ENCODE peak calls at places on chromosomes 16 and 17, in eight cellular contexts. G is astrocyte of the spinal cord; J is AG09319; F is natural killer cell; U is activated CD8-positive, alpha-beta T cell treated with anti-CD3 and anti-CD28 coated beads for 36 hours; Y is neural crest cell; I is AG09309; R is endothelial cell. D is an unnamed sample.

GRCh38 chr17:4604111-4604644 is 19.8 kb downstream of the SMTNL2 start:
- DNase-seq in I (no peak), G (peak), Y (no peak), R (no peak), U (no peak), F (no peak), J (peak), D (no peak)

GRCh38 chr16:22977294-22977697 is 163.3 kb downstream of the HS3ST2 start:
- DNase-seq in G (no peak), J (no peak), I (no peak), Y (no peak), U (no peak), F (no peak), R (no peak), D (no peak)

GRCh38 chr16:20061132-20061531 is 12.6 kb downstream of the GPR139 start:
- DNase-seq in U (no peak), G (no peak), J (no peak), I (no peak), R (no peak), Y (no peak), F (no peak), D (no peak)

GRCh38 chr17:81898029-81898866 is 3.8 kb upstream of the NPB start:
- DNase-seq in I (peak), F (no peak), R (no peak), Y (no peak), U (no peak), J (peak), G (peak), D (no peak)

GRCh38 chr17:79890706-79891105 is 51.5 kb upstream of the CBX4 start:
- DNase-seq in U (no peak), I (no peak), Y (no peak), J (no peak), G (no peak), R (no peak), F (no peak), D (no peak)

GRCh38 chr16:4270595-4270994 is 2.2 kb downstream of the TFAP4 start:
- DNase-seq in F (no peak), I (no peak), Y (no peak), J (no peak), U (peak), G (no peak), R (no peak), D (no peak)

GRCh38 chr16:66295761-66296546 is 70.5 kb upstream of the CDH5 start:
- DNase-seq in R (no peak), U (no peak), G (no peak), J (no peak), Y (no peak), F (no peak), I (no peak), D (no peak)

GRCh38 chr16:2987286-2987685 is 7.0 kb upstream of the PKMYT1 start:
- DNase-seq in Y (no peak), R (no peak), F (no peak), G (no peak), U (no peak), I (no peak), J (no peak), D (no peak)

GRCh38 chr16:89779231-89779912 is 37.1 kb downstream of the FANCA start:
- DNase-seq in Y (no peak), R (no peak), F (no peak), I (no peak), G (no peak), J (no peak), U (no peak), D (no peak)

GRCh38 chr17:31581491-31581890 is 190.0 kb downstream of the RAB11FIP4 start:
- DNase-seq in J (no peak), I (no peak), U (no peak), Y (no peak), F (no peak), G (peak), R (no peak), D (no peak)

GRCh38 chr16:25838724-25839186 is 147.0 kb downstream of the HS3ST4 start:
- DNase-seq in Y (peak), I (peak), J (peak), U (peak), G (peak), F (no peak), R (peak), D (no peak)

GRCh38 chr16:81650982-81651562 is 128.0 kb upstream of the PLCG2 start:
- DNase-seq in Y (no peak), F (no peak), G (no peak), U (no peak), R (no peak), J (no peak), I (no peak), D (no peak)

GRCh38 chr17:4635823-4636375 is 5.6 kb downstream of the ALOX15 start:
- DNase-seq in F (no peak), U (no peak), Y (no peak), I (no peak), J (no peak), R (no peak), G (no peak), D (peak)

GRCh38 chr16:69313469-69313868 is 2.3 kb downstream of the VPS4A start:
- DNase-seq in F (no peak), Y (no peak), J (no peak), G (no peak), U (no peak), I (no peak), R (no peak), D (no peak)

GRCh38 chr16:69311115-69311532 is at the start of gene VPS4A:
- DNase-seq in G (peak), U (peak), R (peak), I (peak), J (peak), Y (peak), F (peak), D (peak)

GRCh38 chr16:69310479-69311114 is 553 bp upstream of the VPS4A start:
- DNase-seq in G (no peak), I (no peak), F (no peak), Y (no peak), J (no peak), R (no peak), U (no peak), D (no peak)

GRCh38 chr16:69309316-69309715 is 1.8 kb upstream of the VPS4A start:
- DNase-seq in F (no peak), Y (no peak), I (no peak), J (no peak), U (no peak), R (no peak), G (no peak), D (no peak)

DNA sequence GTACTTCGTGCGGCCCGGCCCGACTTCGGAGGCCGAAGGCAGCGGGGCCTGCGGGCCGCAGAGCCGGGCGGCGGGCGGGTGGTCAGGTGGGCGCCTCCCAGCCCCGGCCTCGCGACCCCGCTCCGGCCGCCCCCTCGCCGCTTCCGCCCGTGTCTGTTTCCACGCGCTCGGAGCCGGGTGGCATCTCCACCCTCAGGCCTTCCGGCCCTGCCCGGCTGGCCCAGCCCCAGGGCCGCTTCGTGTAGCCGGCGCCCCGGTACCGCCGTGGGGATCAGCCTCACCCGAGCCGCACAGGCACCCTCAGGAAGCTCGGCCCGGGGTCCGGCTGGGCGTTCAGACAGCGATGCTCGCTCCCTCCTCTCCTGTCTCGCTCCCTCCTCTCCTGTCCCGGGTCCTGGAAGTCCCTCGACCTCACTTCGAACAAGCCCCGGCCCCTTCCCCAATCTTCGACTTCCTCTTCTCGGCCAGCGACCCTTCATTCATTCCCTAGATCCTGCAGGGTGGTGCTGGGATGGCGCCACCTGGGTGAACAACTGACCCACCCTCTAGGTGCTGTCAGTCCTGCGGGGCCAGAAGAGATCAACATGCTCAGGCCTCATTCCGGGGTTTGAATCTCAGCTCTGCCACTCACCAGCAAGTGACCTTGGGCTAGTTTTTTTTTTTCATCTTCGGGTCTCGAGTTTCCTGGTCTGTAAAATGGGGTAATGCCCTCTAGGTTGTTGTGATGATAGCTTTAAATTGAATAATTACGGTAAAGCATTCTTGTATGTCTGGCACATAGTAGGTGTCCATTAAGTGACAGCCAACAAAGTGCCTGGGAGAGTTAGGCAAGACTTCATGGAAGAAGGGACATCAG is 611 bp downstream of the VPS4A start:
- DNase-seq in U (peak), F (no peak), R (peak), J (no peak), G (peak), I (no peak), Y (peak), D (no peak)
- TF ChIP-seq CTCF in U (no peak), F (no peak), R (no peak), J (no peak), G (peak), I (peak), Y (no peak), D (no peak)

GRCh38 chr17:75182319-75182568 is 515 bp downstream of the SUMO2 start:
- DNase-seq in U (no peak), Y (peak), R (no peak), I (no peak), F (no peak), G (no peak), J (no peak), D (no peak)
- TF ChIP-seq CTCF in U (no peak), Y (no peak), R (no peak), I (no peak), F (peak), G (no peak), J (no peak), D (no peak)

DNA sequence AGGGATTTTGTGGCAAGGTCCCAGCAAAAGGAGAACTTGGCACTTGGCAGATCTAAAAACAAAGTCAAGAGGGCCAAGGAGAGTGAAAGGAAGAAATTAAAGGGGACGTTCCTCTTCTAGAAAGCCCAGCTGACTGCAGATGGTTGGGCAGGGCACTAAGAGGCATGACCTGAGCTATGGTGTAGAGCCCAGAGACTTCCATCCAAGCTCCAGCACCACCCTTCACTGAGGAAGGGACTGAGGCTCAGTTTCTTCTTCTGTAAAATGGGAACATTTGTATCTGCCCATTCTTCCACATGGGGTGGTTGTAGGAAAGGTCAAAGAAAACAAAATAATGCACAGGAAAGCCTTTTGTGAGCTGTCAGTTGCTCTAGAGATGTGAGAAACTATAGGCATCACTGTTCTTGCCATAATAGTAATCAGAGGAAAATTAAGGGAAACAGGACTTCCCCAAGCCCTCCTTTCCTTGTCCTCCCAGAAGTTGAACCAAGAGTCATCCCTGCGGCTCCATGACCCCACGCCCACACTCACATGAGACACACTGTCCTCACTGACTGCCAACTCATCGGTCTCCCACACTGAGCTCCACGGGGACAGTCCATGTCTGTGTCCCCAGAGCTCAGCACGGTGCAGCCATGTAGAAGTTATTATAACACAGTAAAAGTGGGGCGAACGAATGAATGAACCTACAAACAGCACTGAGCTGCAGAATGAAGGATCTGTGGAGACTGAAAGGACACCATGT is 10.4 kb downstream of the CD300LF start:
- DNase-seq in G (no peak), I (no peak), U (no peak), R (no peak), F (no peak), J (no peak), Y (no peak), D (no peak)
- TF ChIP-seq CTCF in G (no peak), I (no peak), U (no peak), R (no peak), F (no peak), J (no peak), Y (no peak), D (no peak)

GRCh38 chr17:7623661-7624060 is 4.0 kb downstream of the SAT2 start:
- DNase-seq in G (no peak), J (no peak), Y (no peak), I (no peak), U (no peak), R (no peak), F (no peak), D (no peak)

GRCh38 chr17:7626956-7627249 is 718 bp downstream of the SAT2 start:
- DNase-seq in J (no peak), U (no peak), Y (no peak), I (no peak), G (peak), R (no peak), F (no peak), D (no peak)

GRCh38 chr17:7626307-7626706 is 1.3 kb downstream of the SAT2 start:
- DNase-seq in I (no peak), J (no peak), U (no peak), R (no peak), F (no peak), G (no peak), Y (no peak), D (no peak)

GRCh38 chr17:7629939-7630571 is at the start of gene SHBG:
- DNase-seq in U (no peak), Y (no peak), R (no peak), G (no peak), F (no peak), I (no peak), J (no peak), D (no peak)

DNA sequence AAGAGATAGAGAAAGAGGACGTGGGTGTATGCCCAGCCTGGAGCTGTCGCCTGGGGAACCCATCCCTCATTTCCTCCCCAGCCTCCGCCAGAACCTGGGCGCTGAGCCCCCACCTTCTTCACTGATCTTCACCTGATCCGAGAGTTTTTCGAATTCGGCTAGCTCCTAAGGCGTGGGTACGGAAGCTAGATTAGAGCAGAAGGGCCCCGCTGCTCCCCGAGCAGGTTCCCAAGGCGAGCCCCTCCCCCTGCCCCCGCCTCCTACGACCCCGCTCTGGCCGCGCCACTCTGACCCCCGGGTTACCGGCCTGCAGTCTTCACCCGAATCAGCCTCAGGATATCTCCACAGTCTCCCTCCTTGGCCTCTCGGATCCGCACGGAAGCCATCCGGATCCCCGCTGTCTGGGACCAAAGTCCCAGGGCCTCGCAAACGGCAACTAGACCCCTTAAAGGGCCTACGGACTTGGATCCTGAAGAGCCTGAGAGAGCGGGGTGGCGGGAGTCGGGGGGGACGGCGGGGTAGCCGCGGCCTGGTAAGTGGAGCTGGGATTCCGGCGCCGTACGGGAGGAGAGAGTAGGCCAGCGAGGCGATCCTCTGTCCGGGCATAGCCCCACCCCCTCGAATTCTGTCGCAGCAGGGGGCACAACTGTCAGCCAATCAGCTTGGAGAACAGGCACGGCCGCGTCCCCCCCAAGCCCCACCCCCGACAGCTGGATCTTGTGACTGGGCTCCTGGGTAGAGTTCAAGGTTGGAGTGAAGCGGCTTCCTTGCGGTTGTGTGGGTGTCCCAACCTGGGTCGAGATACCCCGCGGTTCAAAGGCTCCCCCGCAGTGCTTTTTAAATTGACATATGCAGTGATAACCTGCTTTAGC is at the start of gene SAT2:
- DNase-seq in G (peak), U (peak), Y (peak), J (peak), I (peak), R (peak), F (peak), D (peak)
- TF ChIP-seq CTCF in G (no peak), U (no peak), Y (no peak), J (no peak), I (no peak), R (no peak), F (no peak), D (no peak)

DNA sequence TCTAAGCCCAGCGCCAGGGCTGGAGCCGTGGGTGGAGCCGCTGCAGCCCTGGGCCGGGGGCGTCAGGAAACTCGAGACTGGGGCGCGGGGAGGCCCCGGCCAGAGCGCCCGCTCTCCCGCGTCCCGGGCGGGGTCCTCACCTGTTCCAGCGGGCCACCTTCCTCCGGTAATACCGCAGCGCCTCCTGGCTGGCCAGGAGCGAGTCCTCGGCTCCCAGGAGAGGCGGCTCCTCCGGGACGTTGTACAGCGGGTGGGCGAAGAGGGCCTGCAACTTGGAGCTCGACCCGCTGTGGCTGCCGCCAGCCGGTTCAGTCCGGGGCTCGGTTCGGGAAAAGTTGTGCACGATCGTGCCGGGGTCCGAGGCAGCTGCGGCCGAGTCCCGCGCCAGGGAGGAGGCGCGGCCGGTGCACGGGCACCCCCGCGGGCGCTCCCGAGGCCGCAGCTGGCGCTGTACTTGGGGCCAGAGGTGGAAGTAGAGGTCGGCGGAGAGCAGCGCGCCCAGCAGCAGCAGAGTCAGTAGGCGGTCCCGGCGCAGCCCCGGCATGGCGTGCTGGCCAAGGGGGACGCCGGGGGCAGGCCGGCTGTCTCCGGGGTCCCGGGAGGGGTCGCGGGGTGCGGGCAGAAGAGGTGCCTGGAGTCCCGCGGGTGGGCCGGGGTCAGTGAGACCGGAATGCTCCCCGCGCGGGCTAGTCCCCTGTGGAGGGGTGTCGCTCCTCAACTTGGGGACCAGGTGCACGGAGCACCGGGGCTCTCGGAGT is 865 bp downstream of the FAM20A start:
- DNase-seq in R (peak), I (no peak), Y (peak), G (no peak), F (no peak), U (peak), J (no peak), D (no peak)
- TF ChIP-seq CTCF in R (no peak), I (peak), Y (no peak), G (peak), F (no peak), U (no peak), J (peak), D (no peak)